ENCODE peak calls at places on chromosomes 5 and 9, in seven cellular contexts. One of them, this sample, is unnamed.
A peak's percentile ranks its signal among the peaks of the same experiment; 100 is the strongest.

GRCh38 chr9:124941689-124942561 is 1.0 kb upstream of the GOLGA1 start:
- DNase-seq in NCI-H1092: no peak
- DNase-seq in stimulated activated CD4-positive, alpha-beta T cell treated with anti-CD3 and anti-CD28 coated beads, Interleukin-2, amount 100 ng/mL, for 24 hours: peak; percentile 56
- DNase-seq in stimulated activated CD8-positive, alpha-beta memory T cell treated with anti-CD3 and anti-CD28 coated beads, Interleukin-15, amount 100 ng/mL, for 1 hour: peak; percentile 43
- DNase-seq in CD8-positive, alpha-beta T cell: peak; percentile 65
- DNase-seq in type B pancreatic cell: no peak
- DNase-seq in activated CD4-positive, alpha-beta T cell treated with anti-CD3 and anti-CD28 coated beads for 1 hour: peak; percentile 34
- DNase-seq in this sample: peak; percentile 77

GRCh38 chr5:92552206-92553160 is 1028.5 kb downstream of the NR2F1-AS1 start:
- DNase-seq in NCI-H1092: peak; percentile 45
- DNase-seq in stimulated activated CD4-positive, alpha-beta T cell treated with anti-CD3 and anti-CD28 coated beads, Interleukin-2, amount 100 ng/mL, for 24 hours: no peak
- DNase-seq in stimulated activated CD8-positive, alpha-beta memory T cell treated with anti-CD3 and anti-CD28 coated beads, Interleukin-15, amount 100 ng/mL, for 1 hour: no peak
- DNase-seq in CD8-positive, alpha-beta T cell: no peak
- DNase-seq in type B pancreatic cell: no peak
- DNase-seq in activated CD4-positive, alpha-beta T cell treated with anti-CD3 and anti-CD28 coated beads for 1 hour: no peak
- DNase-seq in this sample: no peak

GRCh38 chr5:84382363-84383295 is 2.1 kb downstream of the EDIL3 start:
- DNase-seq in NCI-H1092: no peak
- DNase-seq in stimulated activated CD4-positive, alpha-beta T cell treated with anti-CD3 and anti-CD28 coated beads, Interleukin-2, amount 100 ng/mL, for 24 hours: no peak
- DNase-seq in stimulated activated CD8-positive, alpha-beta memory T cell treated with anti-CD3 and anti-CD28 coated beads, Interleukin-15, amount 100 ng/mL, for 1 hour: no peak
- DNase-seq in CD8-positive, alpha-beta T cell: no peak
- DNase-seq in type B pancreatic cell: peak; percentile 73
- DNase-seq in activated CD4-positive, alpha-beta T cell treated with anti-CD3 and anti-CD28 coated beads for 1 hour: no peak
- DNase-seq in this sample: no peak

GRCh38 chr9:81874926-81875325 is 53.3 kb upstream of the SPATA31D4 start:
- DNase-seq in NCI-H1092: no peak
- DNase-seq in stimulated activated CD4-positive, alpha-beta T cell treated with anti-CD3 and anti-CD28 coated beads, Interleukin-2, amount 100 ng/mL, for 24 hours: no peak
- DNase-seq in stimulated activated CD8-positive, alpha-beta memory T cell treated with anti-CD3 and anti-CD28 coated beads, Interleukin-15, amount 100 ng/mL, for 1 hour: no peak
- DNase-seq in CD8-positive, alpha-beta T cell: no peak
- DNase-seq in type B pancreatic cell: no peak
- DNase-seq in activated CD4-positive, alpha-beta T cell treated with anti-CD3 and anti-CD28 coated beads for 1 hour: no peak
- DNase-seq in this sample: no peak

GRCh38 chr9:108168451-108168850 is 678.9 kb upstream of the KLF4 start:
- DNase-seq in NCI-H1092: no peak
- DNase-seq in stimulated activated CD4-positive, alpha-beta T cell treated with anti-CD3 and anti-CD28 coated beads, Interleukin-2, amount 100 ng/mL, for 24 hours: no peak
- DNase-seq in stimulated activated CD8-positive, alpha-beta memory T cell treated with anti-CD3 and anti-CD28 coated beads, Interleukin-15, amount 100 ng/mL, for 1 hour: no peak
- DNase-seq in CD8-positive, alpha-beta T cell: no peak
- DNase-seq in type B pancreatic cell: no peak
- DNase-seq in activated CD4-positive, alpha-beta T cell treated with anti-CD3 and anti-CD28 coated beads for 1 hour: no peak
- DNase-seq in this sample: no peak

GRCh38 chr9:135554718-135555117 is 6.8 kb upstream of the PAEP start:
- DNase-seq in NCI-H1092: no peak
- DNase-seq in stimulated activated CD4-positive, alpha-beta T cell treated with anti-CD3 and anti-CD28 coated beads, Interleukin-2, amount 100 ng/mL, for 24 hours: no peak
- DNase-seq in stimulated activated CD8-positive, alpha-beta memory T cell treated with anti-CD3 and anti-CD28 coated beads, Interleukin-15, amount 100 ng/mL, for 1 hour: no peak
- DNase-seq in CD8-positive, alpha-beta T cell: no peak
- DNase-seq in type B pancreatic cell: no peak
- DNase-seq in activated CD4-positive, alpha-beta T cell treated with anti-CD3 and anti-CD28 coated beads for 1 hour: no peak
- DNase-seq in this sample: no peak

GRCh38 chr5:173472164-173472563 is 143.9 kb upstream of the STC2 start:
- DNase-seq in NCI-H1092: no peak
- DNase-seq in stimulated activated CD4-positive, alpha-beta T cell treated with anti-CD3 and anti-CD28 coated beads, Interleukin-2, amount 100 ng/mL, for 24 hours: no peak
- DNase-seq in stimulated activated CD8-positive, alpha-beta memory T cell treated with anti-CD3 and anti-CD28 coated beads, Interleukin-15, amount 100 ng/mL, for 1 hour: no peak
- DNase-seq in CD8-positive, alpha-beta T cell: no peak
- DNase-seq in type B pancreatic cell: no peak
- DNase-seq in activated CD4-positive, alpha-beta T cell treated with anti-CD3 and anti-CD28 coated beads for 1 hour: no peak
- DNase-seq in this sample: no peak

GRCh38 chr9:129724456-129725190 is 28.2 kb downstream of the PTGES start:
- DNase-seq in NCI-H1092: no peak
- DNase-seq in stimulated activated CD4-positive, alpha-beta T cell treated with anti-CD3 and anti-CD28 coated beads, Interleukin-2, amount 100 ng/mL, for 24 hours: no peak
- DNase-seq in stimulated activated CD8-positive, alpha-beta memory T cell treated with anti-CD3 and anti-CD28 coated beads, Interleukin-15, amount 100 ng/mL, for 1 hour: no peak
- DNase-seq in CD8-positive, alpha-beta T cell: no peak
- DNase-seq in type B pancreatic cell: no peak
- DNase-seq in activated CD4-positive, alpha-beta T cell treated with anti-CD3 and anti-CD28 coated beads for 1 hour: no peak
- DNase-seq in this sample: no peak

GRCh38 chr9:90802534-90802933 is 915 bp downstream of the SYK start:
- DNase-seq in NCI-H1092: no peak
- DNase-seq in stimulated activated CD4-positive, alpha-beta T cell treated with anti-CD3 and anti-CD28 coated beads, Interleukin-2, amount 100 ng/mL, for 24 hours: no peak
- DNase-seq in stimulated activated CD8-positive, alpha-beta memory T cell treated with anti-CD3 and anti-CD28 coated beads, Interleukin-15, amount 100 ng/mL, for 1 hour: no peak
- DNase-seq in CD8-positive, alpha-beta T cell: no peak
- DNase-seq in type B pancreatic cell: no peak
- DNase-seq in activated CD4-positive, alpha-beta T cell treated with anti-CD3 and anti-CD28 coated beads for 1 hour: no peak
- DNase-seq in this sample: no peak

GRCh38 chr5:122263352-122264030 is 48.5 kb upstream of the SNCAIP start:
- DNase-seq in NCI-H1092: no peak
- DNase-seq in stimulated activated CD4-positive, alpha-beta T cell treated with anti-CD3 and anti-CD28 coated beads, Interleukin-2, amount 100 ng/mL, for 24 hours: no peak
- DNase-seq in stimulated activated CD8-positive, alpha-beta memory T cell treated with anti-CD3 and anti-CD28 coated beads, Interleukin-15, amount 100 ng/mL, for 1 hour: no peak
- DNase-seq in CD8-positive, alpha-beta T cell: no peak
- DNase-seq in type B pancreatic cell: no peak
- DNase-seq in activated CD4-positive, alpha-beta T cell treated with anti-CD3 and anti-CD28 coated beads for 1 hour: no peak
- DNase-seq in this sample: no peak

GRCh38 chr5:169650701-169651331 is 13.7 kb downstream of the DOCK2 start:
- DNase-seq in NCI-H1092: no peak
- DNase-seq in stimulated activated CD4-positive, alpha-beta T cell treated with anti-CD3 and anti-CD28 coated beads, Interleukin-2, amount 100 ng/mL, for 24 hours: no peak
- DNase-seq in stimulated activated CD8-positive, alpha-beta memory T cell treated with anti-CD3 and anti-CD28 coated beads, Interleukin-15, amount 100 ng/mL, for 1 hour: no peak
- DNase-seq in CD8-positive, alpha-beta T cell: no peak
- DNase-seq in type B pancreatic cell: no peak
- DNase-seq in activated CD4-positive, alpha-beta T cell treated with anti-CD3 and anti-CD28 coated beads for 1 hour: no peak
- DNase-seq in this sample: no peak

This sample was measured in HL-60.